ENCODE peak calls at places on chromosomes 5 and 9, in eight cellular contexts. F, S, U, R, B, Q, Z and J are unnamed samples.

GRCh38 chr5:2334686-2335085 is 416.8 kb downstream of the IRX2 start:
- DNase-seq in F (no peak), S (no peak), U (peak), R (no peak), B (peak), Q (no peak), Z (no peak), J (no peak)

GRCh38 chr5:176652136-176652535 is 4.9 kb downstream of the TSPAN17 start:
- DNase-seq in F (peak), S (no peak), U (no peak), R (no peak), B (no peak), Q (no peak), Z (peak), J (no peak)

GRCh38 chr5:20224046-20224445 is 236.0 kb upstream of the CDH18 start:
- DNase-seq in F (no peak), S (no peak), U (no peak), R (no peak), B (no peak), Q (no peak), Z (no peak), J (no peak)

GRCh38 chr9:87107072-87107471 is 159.8 kb upstream of the GAS1 start:
- DNase-seq in F (no peak), S (no peak), U (no peak), R (no peak), B (peak), Q (no peak), Z (no peak), J (peak)

GRCh38 chr9:135256568-135257354 is 169.3 kb downstream of the OLFM1 start:
- DNase-seq in F (no peak), S (no peak), U (no peak), R (no peak), B (no peak), Q (no peak), Z (no peak), J (no peak)

GRCh38 chr5:74966151-74967050 is 86.0 kb downstream of the GCNT4 start:
- DNase-seq in F (no peak), S (no peak), U (no peak), R (peak), B (no peak), Q (no peak), Z (no peak), J (no peak)

GRCh38 chr9:81318571-81318970 is 370.8 kb downstream of the TLE1 start:
- DNase-seq in F (no peak), S (peak), U (no peak), R (no peak), B (peak), Q (no peak), Z (no peak), J (no peak)

GRCh38 chr5:42715791-42716190 is 40.8 kb upstream of the CCDC152 start:
- DNase-seq in F (no peak), S (peak), U (no peak), R (no peak), B (no peak), Q (no peak), Z (no peak), J (no peak)

GRCh38 chr9:135992486-135993408 is 31.6 kb upstream of the UBAC1 start:
- DNase-seq in F (peak), S (peak), U (peak), R (peak), B (peak), Q (no peak), Z (peak), J (peak)

GRCh38 chr5:53416144-53416730 is 64.2 kb upstream of the FST start:
- DNase-seq in F (no peak), S (no peak), U (no peak), R (no peak), B (no peak), Q (no peak), Z (no peak), J (no peak)

GRCh38 chr9:134705786-134706185 is 64.2 kb downstream of the COL5A1 start:
- DNase-seq in F (no peak), S (no peak), U (no peak), R (no peak), B (no peak), Q (no peak), Z (no peak), J (no peak)

GRCh38 chr9:84851935-84852585 is 182.5 kb downstream of the NTRK2 start:
- DNase-seq in F (no peak), S (peak), U (no peak), R (no peak), B (peak), Q (no peak), Z (no peak), J (peak)

GRCh38 chr9:135554718-135555117 is 6.8 kb upstream of the PAEP start:
- DNase-seq in F (no peak), S (no peak), U (no peak), R (no peak), B (no peak), Q (no peak), Z (no peak), J (no peak)

GRCh38 chr9:137873408-137873807 is 4.2 kb upstream of the CACNA1B start:
- DNase-seq in F (no peak), S (no peak), U (no peak), R (no peak), B (no peak), Q (no peak), Z (no peak), J (no peak)

GRCh38 chr9:88355166-88355565 is 33.1 kb upstream of the SPIN1 start:
- DNase-seq in F (no peak), S (peak), U (no peak), R (no peak), B (peak), Q (no peak), Z (no peak), J (no peak)

GRCh38 chr5:96172436-96172835 is 210.8 kb upstream of the ELL2 start:
- DNase-seq in F (no peak), S (peak), U (no peak), R (no peak), B (no peak), Q (no peak), Z (no peak), J (no peak)

GRCh38 chr9:127635198-127635735 is 23.2 kb downstream of the STXBP1 start:
- DNase-seq in F (no peak), S (no peak), U (no peak), R (no peak), B (no peak), Q (no peak), Z (no peak), J (peak)

GRCh38 chr5:149317281-149318048 is 27.8 kb upstream of the GRPEL2 start:
- DNase-seq in F (peak), S (peak), U (no peak), R (no peak), B (peak), Q (no peak), Z (no peak), J (peak)

GRCh38 chr5:173035904-173036707 is 20.0 kb upstream of the CREBRF start:
- DNase-seq in F (no peak), S (no peak), U (no peak), R (no peak), B (no peak), Q (no peak), Z (no peak), J (no peak)

GRCh38 chr5:9423611-9424010 is 122.3 kb downstream of the SEMA5A start:
- DNase-seq in F (no peak), S (peak), U (no peak), R (no peak), B (no peak), Q (no peak), Z (no peak), J (no peak)

GRCh38 chr5:5217371-5217770 is 77.2 kb downstream of the ADAMTS16 start:
- DNase-seq in F (no peak), S (no peak), U (no peak), R (no peak), B (no peak), Q (no peak), Z (no peak), J (no peak)

GRCh38 chr5:180646963-180647305 is 2.5 kb downstream of the FLT4 start:
- DNase-seq in F (peak), S (no peak), U (no peak), R (no peak), B (no peak), Q (no peak), Z (no peak), J (no peak)